ENCODE peak calls at places on chromosomes 7 and 10, in four cellular contexts. U, W, N and C are unnamed samples.
A peak's percentile ranks its signal among the peaks of the same experiment; 100 is the strongest.

GRCh38 chr7:129073738-129074137 is 18.8 kb upstream of the TNPO3 start:
- DNase-seq in W (no peak), N (no peak), U (no peak), C (no peak)

GRCh38 chr7:37081436-37081835 is 357.1 kb upstream of the AOAH start:
- DNase-seq in W (no peak), N (no peak), U (no peak), C (no peak)

GRCh38 chr7:129843365-129843898 is 109.3 kb downstream of the UBE2H start:
- DNase-seq in W (peak; percentile 59), U (no peak), N (no peak), C (no peak)

GRCh38 chr7:100693312-100694195 is 496 bp downstream of the GIGYF1 start:
- DNase-seq in N (no peak), W (no peak), U (no peak), C (no peak)

GRCh38 chr10:114544045-114544659 is 113.9 kb downstream of the ABLIM1 start:
- DNase-seq in U (peak; percentile 7), W (no peak), N (peak; percentile 74), C (no peak)

GRCh38 chr7:3065724-3066143 is 22.1 kb upstream of the CARD11 start:
- DNase-seq in W (peak; percentile 2), N (peak; percentile 36), U (peak; percentile 7), C (no peak)

GRCh38 chr7:49389866-49390265 is 383.6 kb upstream of the VWC2 start:
- DNase-seq in W (no peak), U (no peak), N (peak; percentile 2), C (no peak)

GRCh38 chr10:5711637-5712036 is 27.0 kb downstream of the TASOR2 start:
- DNase-seq in W (no peak), N (no peak), U (no peak), C (no peak)

GRCh38 chr10:124721295-124722052 is 22.7 kb downstream of the FAM53B start:
- DNase-seq in U (peak; percentile 74), N (no peak), W (no peak), C (peak; percentile 94)

GRCh38 chr7:88169717-88170320 is 50.0 kb downstream of the SRI start:
- DNase-seq in W (peak; percentile 23), N (no peak), U (no peak), C (no peak)

GRCh38 chr10:35795131-35795819 is 153.2 kb upstream of the FZD8 start:
- DNase-seq in W (peak; percentile 77), U (no peak), N (no peak), C (no peak)

GRCh38 chr10:61503051-61503450 is 49.9 kb upstream of the TMEM26 start:
- DNase-seq in N (no peak), W (no peak), U (no peak), C (no peak)

GRCh38 chr10:15146366-15146765 is 22.1 kb downstream of the NMT2 start:
- DNase-seq in N (no peak), U (no peak), W (no peak), C (no peak)

GRCh38 chr10:78025685-78026364 is 3.5 kb downstream of the POLR3A start:
- DNase-seq in W (peak; percentile 74), U (no peak), N (no peak), C (no peak)

GRCh38 chr7:150520145-150520544 is 5.5 kb downstream of the GIMAP7 start:
- DNase-seq in U (no peak), W (no peak), N (no peak), C (no peak)

GRCh38 chr10:43224321-43224720 is 42.5 kb downstream of the RASGEF1A start:
- DNase-seq in N (no peak), W (no peak), U (no peak), C (no peak)

GRCh38 chr7:135728136-135728669 is at the start of gene SLC13A4:
- DNase-seq in W (peak; percentile 79), N (no peak), U (no peak), C (no peak)

GRCh38 chr10:112532053-112532658 is 85.1 kb downstream of the VTI1A start:
- DNase-seq in N (no peak), U (peak; percentile 18), W (no peak), C (no peak)

GRCh38 chr10:28785018-28785417 is 107.7 kb downstream of the BAMBI start:
- DNase-seq in N (no peak), W (no peak), U (no peak), C (no peak)

GRCh38 chr7:148790850-148791249 is 92.1 kb downstream of the CUL1 start:
- DNase-seq in U (no peak), N (no peak), W (no peak), C (no peak)

GRCh38 chr7:137978464-137979237 is 23.2 kb downstream of the CREB3L2 start:
- DNase-seq in W (peak; percentile 97), U (no peak), N (peak; percentile 97), C (peak; percentile 75)

GRCh38 chr7:11458736-11459483 is 373.1 kb downstream of the THSD7A start:
- DNase-seq in U (peak; percentile 45), N (no peak), W (peak; percentile 89), C (no peak)

GRCh38 chr10:114207349-114207748 is 28.2 kb downstream of the TDRD1 start:
- DNase-seq in W (no peak), U (no peak), N (no peak), C (no peak)

GRCh38 chr7:22726849-22727792 is at the start of gene IL6:
- DNase-seq in W (peak; percentile 96), U (peak; percentile 23), N (peak; percentile 86), C (peak; percentile 64)

GRCh38 chr7:22723642-22724041 is 3.4 kb upstream of the IL6 start:
- DNase-seq in N (no peak), U (peak; percentile 33), W (no peak), C (no peak)

GRCh38 chr7:22726345-22726848 is 603 bp upstream of the IL6 start:
- DNase-seq in N (peak; percentile 79), U (peak; percentile 23), W (peak; percentile 92), C (peak; percentile 66)

GRCh38 chr7:22724861-22725260 is 2.1 kb upstream of the IL6 start:
- DNase-seq in N (no peak), W (no peak), U (no peak), C (no peak)

DNA sequence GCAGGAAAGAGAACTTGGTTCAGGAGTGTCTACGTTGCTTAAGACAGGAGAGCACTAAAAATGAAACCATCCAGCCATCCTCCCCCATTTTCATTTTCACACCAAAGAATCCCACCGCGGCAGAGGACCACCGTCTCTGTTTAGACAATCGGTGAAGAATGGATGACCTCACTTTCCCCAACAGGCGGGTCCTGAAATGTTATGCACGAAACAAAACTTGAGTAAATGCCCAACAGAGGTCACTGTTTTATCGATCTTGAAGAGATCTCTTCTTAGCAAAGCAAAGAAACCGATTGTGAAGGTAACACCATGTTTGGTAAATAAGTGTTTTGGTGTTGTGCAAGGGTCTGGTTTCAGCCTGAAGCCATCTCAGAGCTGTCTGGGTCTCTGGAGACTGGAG is 1.4 kb upstream of the IL6 start:
- DNase-seq in U (peak; percentile 15), N (no peak), W (peak; percentile 22), C (no peak)
- TF ChIP-seq CTCF in U (no peak), N (no peak), W (no peak), C (no peak)

GRCh38 chr7:84701524-84702306 is 485.1 kb downstream of the SEMA3D start:
- DNase-seq in W (peak; percentile 96), U (peak; percentile 5), N (no peak), C (no peak)
- H3K4me3 ChIP-seq in W (no peak overlapping the region), U (no peak overlapping the region), N (no peak overlapping the region), C (no peak overlapping the region)

GRCh38 chr10:72260588-72261322 is 13.0 kb upstream of the DDIT4 start:
- DNase-seq in N (peak; percentile 98), U (peak; percentile 68), W (peak; percentile 92), C (peak; percentile 89)
- TF ChIP-seq CTCF in N (no peak), U (no peak), W (peak; percentile 21), C (no peak)

GRCh38 chr10:95276367-95277200 is 14.2 kb downstream of the PDLIM1 start:
- DNase-seq in W (no peak), U (no peak), N (no peak), C (no peak)
- H3K4me3 ChIP-seq in W (no peak overlapping the region), U (no peak overlapping the region), N (no peak overlapping the region), C (no peak overlapping the region)

DNA sequence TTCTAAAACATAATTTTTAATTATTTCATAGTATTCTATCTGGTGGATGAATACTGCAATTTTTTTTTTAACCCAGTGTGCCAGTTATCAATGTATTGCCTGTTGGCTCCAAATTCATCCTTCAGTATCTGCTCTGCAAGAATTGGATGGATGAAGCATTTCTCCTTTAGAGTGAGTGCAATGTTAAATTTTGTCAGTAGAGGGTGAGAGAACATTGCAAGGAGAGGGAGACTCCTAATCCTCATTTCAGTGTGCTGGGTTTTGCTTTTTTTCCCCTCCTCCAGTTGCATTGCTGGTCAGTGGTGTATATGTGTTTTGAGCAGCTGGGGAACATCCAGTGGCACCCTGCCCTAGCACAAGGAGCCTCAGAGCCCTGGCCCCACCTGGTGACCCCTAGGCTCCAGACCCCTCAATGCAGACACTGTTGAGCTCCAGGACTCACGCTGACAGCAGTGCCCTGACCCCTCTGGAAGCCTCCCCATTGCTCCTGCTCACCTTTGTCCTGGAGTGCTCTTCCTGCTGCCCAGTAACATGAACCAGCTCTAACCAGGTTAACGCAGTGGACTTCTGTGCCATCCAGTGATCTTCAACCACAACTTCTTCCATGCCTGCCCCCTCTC is 199.4 kb downstream of the USP6NL start:
- DNase-seq in W (no peak), N (no peak), U (no peak), C (no peak)
- TF ChIP-seq CTCF in W (no peak), N (peak; percentile 21), U (no peak), C (no peak)

GRCh38 chr7:107998150-107998549 is 4.8 kb downstream of the LAMB1 start:
- DNase-seq in W (no peak), N (peak; percentile 91), U (no peak), C (no peak)
- H3K4me3 ChIP-seq in W (no peak overlapping the region), N (peak overlapping the region; percentile 1), U (no peak overlapping the region), C (no peak overlapping the region)

DNA sequence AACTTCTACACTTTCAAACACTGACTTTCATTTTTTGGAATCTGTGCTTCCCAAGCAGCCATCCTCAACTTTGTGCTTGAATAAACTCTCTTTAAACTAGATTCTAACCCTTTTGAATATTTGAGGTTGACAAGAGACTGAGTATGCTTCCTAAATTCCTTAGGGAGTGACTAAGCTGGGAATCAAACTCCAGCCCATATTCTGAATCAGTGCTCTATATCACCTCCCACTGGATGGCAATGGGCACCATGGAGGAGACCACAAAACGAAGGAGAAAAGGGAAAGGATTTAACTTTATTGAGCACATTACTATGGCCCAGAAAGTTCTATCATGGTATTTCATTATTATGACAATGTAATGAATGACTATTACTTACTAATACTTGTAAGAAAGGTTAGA is 17.2 kb upstream of the SLC26A4 start:
- DNase-seq in N (no peak), U (no peak), W (peak; percentile 70), C (no peak)
- TF ChIP-seq CTCF in N (peak; percentile 32), U (no peak), W (peak; percentile 53), C (no peak)